ENCODE peak calls at places on chromosomes 2 and 18, in seven cellular contexts. U is activated naive CD4-positive, alpha-beta T cell treated with anti-CD3 and anti-CD28 coated beads for 36 hours; D is GM20000; V is T-helper 9 cell; F is MCF 10A; J is fibroblast of lung; M is central memory CD4-positive, alpha-beta T cell. W is an unnamed sample.

GRCh38 chr2:184463102-184463865 is 135.0 kb upstream of the ZNF804A start:
- DNase-seq in U (no peak), D (no peak), V (no peak), F (no peak), J (no peak), M (no peak), W (no peak)

GRCh38 chr2:218583983-218584850 is 15.6 kb downstream of the CNOT9 start:
- DNase-seq in U (no peak), D (no peak), V (no peak), F (no peak), J (no peak), M (no peak), W (no peak)

GRCh38 chr2:120871016-120871635 is 135.5 kb downstream of the GLI2 start:
- DNase-seq in U (no peak), D (no peak), V (no peak), F (no peak), J (no peak), M (no peak), W (no peak)

GRCh38 chr2:207720517-207721187 is 9.2 kb downstream of the CCNYL1 start:
- DNase-seq in U (no peak), D (no peak), V (no peak), F (no peak), J (no peak), M (no peak), W (no peak)

GRCh38 chr18:65725421-65726050 is 25.3 kb upstream of the CDH7 start:
- DNase-seq in U (no peak), D (no peak), V (no peak), F (peak; percentile 61), J (no peak), M (no peak), W (no peak)

GRCh38 chr2:11967946-11968465 is 221.6 kb downstream of the LPIN1 start:
- DNase-seq in U (no peak), D (no peak), V (no peak), F (peak; percentile 74), J (peak; percentile 86), M (no peak), W (no peak)

GRCh38 chr18:34767601-34768027 is 57.5 kb downstream of the DTNA start:
- DNase-seq in U (no peak), D (no peak), V (no peak), F (peak; percentile 56), J (peak; percentile 91), M (no peak), W (no peak)

GRCh38 chr2:42925742-42926437 is 133.5 kb upstream of the HAAO start:
- DNase-seq in U (no peak), D (no peak), V (no peak), F (no peak), J (no peak), M (no peak), W (no peak)

GRCh38 chr2:237726401-237726830 is 72.2 kb upstream of the RBM44 start:
- DNase-seq in U (no peak), D (no peak), V (no peak), F (peak; percentile 67), J (peak; percentile 84), M (no peak), W (no peak)

GRCh38 chr2:70891572-70892356 is 43.9 kb upstream of the ATP6V1B1 start:
- DNase-seq in U (no peak), D (peak; percentile 10), V (no peak), F (no peak), J (no peak), M (no peak), W (no peak)

GRCh38 chr2:43306197-43306596 is 79.8 kb upstream of the ZFP36L2 start:
- DNase-seq in U (no peak), D (no peak), V (no peak), F (no peak), J (no peak), M (no peak), W (no peak)

GRCh38 chr2:232260075-232260474 is 118.5 kb upstream of the ALPP start:
- DNase-seq in U (no peak), D (no peak), V (no peak), F (peak; percentile 51), J (peak; percentile 93), M (no peak), W (no peak)

GRCh38 chr18:54776282-54776977 is 51.8 kb upstream of the RAB27B start:
- DNase-seq in U (peak; percentile 56), D (peak; percentile 10), V (no peak), F (peak; percentile 98), J (peak; percentile 99), M (no peak), W (peak; percentile 52)

GRCh38 chr2:8633735-8634313 is 48.0 kb upstream of the ID2 start:
- DNase-seq in U (no peak), D (no peak), V (no peak), F (peak; percentile 47), J (peak; percentile 97), M (no peak), W (no peak)

GRCh38 chr2:237882510-237883481 is 23.4 kb downstream of the RAMP1 start:
- DNase-seq in U (no peak), D (no peak), V (no peak), F (no peak), J (no peak), M (no peak), W (no peak)

GRCh38 chr2:189159717-189160116 is 19.8 kb downstream of the COL5A2 start:
- DNase-seq in U (no peak), D (no peak), V (no peak), F (no peak), J (no peak), M (no peak), W (no peak)

GRCh38 chr2:44130441-44130840 is 38.2 kb upstream of the PPM1B start:
- DNase-seq in U (no peak), D (no peak), V (no peak), F (peak; percentile 14), J (peak; percentile 64), M (no peak), W (no peak)

GRCh38 chr2:56505885-56506284 is 322.1 kb downstream of the CCDC85A start:
- DNase-seq in U (no peak), D (no peak), V (no peak), F (peak; percentile 22), J (no peak), M (no peak), W (no peak)

GRCh38 chr18:10122116-10122515 is 208.3 kb downstream of the VAPA start:
- DNase-seq in U (no peak), D (no peak), V (no peak), F (peak; percentile 53), J (peak; percentile 90), M (no peak), W (no peak)

GRCh38 chr2:40559175-40559574 is 107.3 kb upstream of the SLC8A1 start:
- DNase-seq in U (no peak), D (no peak), V (no peak), F (no peak), J (peak; percentile 5), M (no peak), W (no peak)

GRCh38 chr2:234794866-234795265 is 157.0 kb upstream of the SH3BP4 start:
- DNase-seq in U (no peak), D (no peak), V (no peak), F (no peak), J (no peak), M (no peak), W (no peak)

GRCh38 chr2:185188656-185189055 is 549.9 kb upstream of the FSIP2 start:
- DNase-seq in U (no peak), D (no peak), V (no peak), F (no peak), J (peak; percentile 18), M (no peak), W (no peak)

GRCh38 chr2:62145478-62146100 is 50.3 kb upstream of the B3GNT2 start:
- DNase-seq in U (no peak), D (no peak), V (no peak), F (no peak), J (no peak), M (no peak), W (no peak)